ENCODE peak calls at places on chromosomes 3 and 15, in eight cellular contexts. I is HFFc6, Q is coronary artery, B is tibial nerve, A is fibroblast of the aortic adventitia, T is vagina, Z is OCI-LY7, M is nephron progenitor cell. D is an unnamed sample.

GRCh38 chr3:39146083-39146501 is 7.3 kb downstream of the CSRNP1 start:
- DNase-seq in I (no peak), T (no peak), Z (no peak), B (no peak), Q (peak), M (no peak), A (no peak), D (no peak)

GRCh38 chr15:33534642-33535041 is 223.9 kb downstream of the RYR3 start:
- DNase-seq in I (no peak), M (no peak), Q (no peak), T (no peak), B (no peak), A (no peak), Z (no peak), D (no peak)

GRCh38 chr15:52661909-52662308 is 17.3 kb downstream of the ATOSA start:
- DNase-seq in M (no peak), T (no peak), I (no peak), B (no peak), Q (no peak), A (no peak), Z (no peak), D (no peak)

GRCh38 chr15:52805351-52806283 is 15.5 kb upstream of the ONECUT1 start:
- DNase-seq in I (no peak), M (peak), B (no peak), A (no peak), Z (no peak), T (no peak), Q (no peak), D (peak)

GRCh38 chr3:60017631-60018030 is 967.8 kb upstream of the CFAP20DC start:
- DNase-seq in M (no peak), B (no peak), I (no peak), Z (no peak), T (no peak), Q (no peak), A (no peak), D (peak)

GRCh38 chr3:52777959-52778805 is 783 bp downstream of the ITIH1 start:
- DNase-seq in B (no peak), M (no peak), Q (no peak), A (no peak), I (no peak), Z (no peak), T (peak), D (no peak)

GRCh38 chr3:122635789-122636188 is 44.9 kb upstream of the PARP14 start:
- DNase-seq in T (no peak), B (no peak), A (peak), Q (no peak), I (peak), Z (no peak), M (no peak), D (no peak)

GRCh38 chr3:120846073-120846472 is 61.9 kb upstream of the STXBP5L start:
- DNase-seq in A (no peak), I (no peak), M (no peak), B (no peak), Q (no peak), Z (no peak), T (no peak), D (no peak)

GRCh38 chr15:38490231-38490630 is 36.3 kb downstream of the FAM98B start:
- DNase-seq in I (peak), A (peak), T (no peak), Q (no peak), B (no peak), M (no peak), Z (no peak), D (no peak)

GRCh38 chr3:48426401-48426909 is 3.4 kb downstream of the PLXNB1 start:
- DNase-seq in Z (no peak), A (no peak), T (no peak), B (no peak), I (no peak), M (no peak), Q (no peak), D (no peak)

GRCh38 chr15:57537072-57537471 is 54.6 kb upstream of the MYZAP start:
- DNase-seq in Z (no peak), A (peak), I (peak), M (no peak), B (no peak), T (no peak), Q (peak), D (no peak)

GRCh38 chr3:62208385-62208784 is 165.0 kb downstream of the FEZF2 start:
- DNase-seq in T (no peak), I (no peak), M (no peak), Z (no peak), B (no peak), A (no peak), Q (no peak), D (no peak)

GRCh38 chr15:23877502-23878412 is 190.7 kb upstream of the NDN start:
- DNase-seq in M (peak), B (no peak), Q (no peak), I (no peak), T (no peak), Z (no peak), A (no peak), D (no peak)

GRCh38 chr3:108334698-108335097 is 38.4 kb downstream of the HHLA2 start:
- DNase-seq in T (no peak), I (no peak), Z (no peak), A (peak), M (no peak), B (no peak), Q (no peak), D (no peak)

GRCh38 chr3:120550546-120550945 is 45.6 kb upstream of the NDUFB4 start:
- DNase-seq in T (no peak), A (peak), M (no peak), B (no peak), I (no peak), Q (no peak), Z (no peak), D (no peak)

GRCh38 chr15:77527164-77527778 is 105.4 kb downstream of the LINGO1 start:
- DNase-seq in A (peak), I (no peak), T (no peak), Q (no peak), B (no peak), Z (no peak), M (peak), D (peak)

GRCh38 chr15:28969511-28970085 is 83.8 kb downstream of the APBA2 start:
- DNase-seq in M (no peak), T (peak), B (no peak), Q (no peak), I (no peak), A (no peak), Z (no peak), D (no peak)

GRCh38 chr3:30655187-30655812 is 48.9 kb downstream of the TGFBR2 start:
- DNase-seq in Z (peak), I (no peak), B (no peak), T (no peak), M (no peak), A (no peak), Q (no peak), D (no peak)

GRCh38 chr3:128274837-128275236 is 121.6 kb downstream of the EEFSEC start:
- DNase-seq in Z (no peak), B (no peak), Q (peak), I (peak), M (no peak), A (peak), T (peak), D (no peak)

GRCh38 chr15:25675396-25675795 is 187.7 kb downstream of the ATP10A start:
- DNase-seq in M (no peak), A (no peak), B (no peak), T (no peak), Q (peak), I (no peak), Z (no peak), D (no peak)

GRCh38 chr3:61186030-61186429 is 65.2 kb downstream of the FHIT start:
- DNase-seq in A (no peak), Q (no peak), T (no peak), B (no peak), I (no peak), Z (no peak), M (no peak), D (no peak)

GRCh38 chr3:89654031-89654430 is 546.6 kb downstream of the EPHA3 start:
- DNase-seq in I (no peak), B (no peak), T (no peak), M (no peak), Q (no peak), A (no peak), Z (no peak), D (no peak)

GRCh38 chr3:179853176-179853575 is 183.6 kb downstream of the PEX5L start:
- DNase-seq in B (no peak), Q (no peak), T (no peak), I (peak), M (no peak), A (peak), Z (no peak), D (peak)

GRCh38 chr3:100263583-100263982 is 2.8 kb downstream of the TBC1D23 start:
- DNase-seq in Q (no peak), A (no peak), I (no peak), Z (no peak), B (no peak), M (no peak), T (no peak), D (no peak)

DNA sequence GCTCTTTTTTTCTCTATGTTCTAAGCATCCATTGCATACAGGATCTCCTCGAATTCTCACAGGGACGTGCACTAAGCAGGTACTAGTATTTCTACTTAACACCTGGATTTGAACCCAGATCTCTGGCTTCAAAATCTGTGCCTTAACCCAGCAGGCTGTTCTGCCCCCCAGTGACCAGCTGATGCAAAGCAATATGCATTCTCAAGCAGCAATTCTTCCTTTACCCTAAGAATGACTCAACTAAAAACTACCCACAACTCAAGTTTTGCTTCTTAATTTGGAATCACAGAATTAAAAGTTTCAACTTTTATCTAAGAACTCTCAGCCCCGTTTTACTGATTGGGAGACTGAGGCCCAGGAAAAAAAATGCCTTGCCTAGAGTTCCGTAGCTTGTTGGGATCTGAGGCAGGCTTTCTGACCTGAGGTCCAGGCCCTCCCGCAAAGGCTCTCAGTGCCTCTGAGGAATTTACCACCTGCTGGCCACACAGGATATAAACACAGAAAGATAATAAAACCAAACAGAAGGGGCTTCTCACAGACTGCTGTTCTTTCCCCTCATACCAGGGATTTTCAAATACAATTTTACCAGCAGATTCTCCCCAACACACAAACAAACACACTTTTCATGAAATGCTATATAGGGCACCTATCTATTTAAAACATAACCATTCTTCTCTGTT is 115.4 kb upstream of the RAD18 start:
- DNase-seq in Z (no peak), I (no peak), M (no peak), Q (no peak), T (no peak), B (no peak), A (no peak), D (no peak)
- TF ChIP-seq CTCF in Z (peak), I (peak), M (peak), Q (no peak), T (no peak), B (no peak), A (no peak), D (peak)

DNA sequence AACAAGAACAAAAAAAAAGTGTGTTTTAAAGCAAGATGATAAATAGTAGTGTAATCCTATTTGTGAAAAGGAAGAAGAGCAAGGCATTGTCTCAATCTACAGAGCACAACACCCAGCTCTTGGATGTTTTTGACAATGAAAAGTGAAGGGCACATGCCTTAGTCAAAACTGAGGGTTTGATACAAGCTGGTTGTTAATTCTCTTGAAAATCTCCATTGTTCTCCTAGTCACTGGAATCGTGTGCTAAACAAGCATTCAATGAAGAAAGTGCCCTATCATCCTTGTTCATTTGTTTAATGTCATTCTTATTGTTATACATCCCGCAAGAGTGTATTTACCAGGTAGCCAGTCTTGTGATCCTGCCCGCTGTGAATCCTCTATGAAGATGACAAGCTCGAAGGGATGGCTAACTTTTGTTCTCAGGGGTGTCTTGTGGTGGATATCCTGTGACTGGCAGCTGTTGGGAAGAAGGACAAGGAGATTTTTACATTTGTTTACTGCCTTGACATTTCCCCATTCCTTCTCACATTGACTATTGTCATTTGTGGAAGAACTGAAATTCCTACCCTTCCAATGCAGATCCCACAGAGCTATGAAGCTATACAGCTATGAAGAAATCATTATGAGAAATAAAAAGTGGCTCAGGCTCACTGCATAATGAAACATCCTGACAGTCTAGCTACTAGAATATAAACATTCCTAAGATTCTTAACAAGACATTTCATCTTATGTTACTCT is 175.9 kb downstream of the VGLL3 start:
- DNase-seq in A (peak), Z (no peak), B (no peak), I (peak), Q (no peak), T (no peak), M (no peak), D (no peak)
- TF ChIP-seq CTCF in A (no peak), Z (no peak), B (no peak), I (no peak), Q (no peak), T (no peak), M (no peak), D (no peak)

GRCh38 chr3:159488657-159489056 is 500.0 kb upstream of the IL12A start:
- DNase-seq in M (no peak), A (no peak), T (no peak), B (no peak), Z (no peak), Q (no peak), I (no peak), D (no peak)

GRCh38 chr3:159487304-159487703 is 501.3 kb upstream of the IL12A start:
- DNase-seq in B (no peak), T (no peak), Q (no peak), M (no peak), A (no peak), Z (no peak), I (no peak), D (no peak)

GRCh38 chr3:159482241-159483031 is 506.2 kb upstream of the IL12A start:
- DNase-seq in T (no peak), B (no peak), Z (no peak), A (no peak), Q (no peak), I (no peak), M (no peak), D (no peak)

GRCh38 chr3:159486580-159486979 is 502.1 kb upstream of the IL12A start:
- DNase-seq in Z (no peak), M (peak), T (no peak), A (no peak), I (peak), Q (no peak), B (no peak), D (no peak)
- TF ChIP-seq CTCF in Z (peak), M (peak), T (no peak), A (peak), I (peak), Q (no peak), B (no peak), D (peak)

GRCh38 chr15:92228830-92229229 is 164.9 kb upstream of the ST8SIA2 start:
- DNase-seq in A (no peak), I (no peak), T (no peak), B (no peak), Z (no peak), Q (no peak), M (no peak), D (no peak)

GRCh38 chr15:92231461-92231860 is 162.2 kb upstream of the ST8SIA2 start:
- DNase-seq in M (no peak), Q (no peak), I (no peak), T (no peak), Z (no peak), B (no peak), A (no peak), D (no peak)

GRCh38 chr15:92224843-92225242 is 168.8 kb upstream of the ST8SIA2 start:
- DNase-seq in Z (no peak), T (no peak), Q (no peak), M (no peak), B (no peak), A (no peak), I (no peak), D (no peak)

DNA sequence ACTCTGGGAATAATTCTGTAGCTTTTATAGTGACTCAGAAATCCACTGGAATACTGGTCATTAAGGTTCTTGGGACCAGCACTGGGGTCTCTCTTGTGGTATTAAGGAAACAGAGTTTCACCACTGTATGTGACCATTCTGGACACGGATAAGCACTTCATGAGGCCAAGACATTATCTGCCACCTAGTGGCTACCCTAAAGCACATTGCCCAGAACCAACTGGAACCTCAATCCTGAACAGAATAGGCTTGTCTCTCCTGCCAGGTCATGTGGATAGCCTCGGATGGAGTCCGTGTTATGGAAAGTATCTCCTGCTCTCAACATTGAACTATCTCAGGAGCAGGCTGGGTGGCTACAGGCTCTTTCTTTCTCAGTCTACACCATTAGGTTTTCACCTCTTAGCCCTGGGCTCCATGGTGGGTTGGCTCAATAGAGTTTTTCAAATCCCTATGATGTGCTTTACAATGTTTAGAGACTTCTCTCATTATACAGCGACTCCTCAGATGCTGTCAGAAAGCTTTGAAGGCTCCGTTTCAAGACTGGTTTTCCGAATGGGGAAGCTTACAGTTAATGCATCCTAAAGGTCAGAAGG is 167.6 kb upstream of the ST8SIA2 start:
- DNase-seq in T (no peak), M (no peak), I (no peak), A (peak), B (peak), Q (no peak), Z (peak), D (peak)
- TF ChIP-seq CTCF in T (no peak), M (peak), I (peak), A (peak), B (peak), Q (no peak), Z (peak), D (peak)

DNA sequence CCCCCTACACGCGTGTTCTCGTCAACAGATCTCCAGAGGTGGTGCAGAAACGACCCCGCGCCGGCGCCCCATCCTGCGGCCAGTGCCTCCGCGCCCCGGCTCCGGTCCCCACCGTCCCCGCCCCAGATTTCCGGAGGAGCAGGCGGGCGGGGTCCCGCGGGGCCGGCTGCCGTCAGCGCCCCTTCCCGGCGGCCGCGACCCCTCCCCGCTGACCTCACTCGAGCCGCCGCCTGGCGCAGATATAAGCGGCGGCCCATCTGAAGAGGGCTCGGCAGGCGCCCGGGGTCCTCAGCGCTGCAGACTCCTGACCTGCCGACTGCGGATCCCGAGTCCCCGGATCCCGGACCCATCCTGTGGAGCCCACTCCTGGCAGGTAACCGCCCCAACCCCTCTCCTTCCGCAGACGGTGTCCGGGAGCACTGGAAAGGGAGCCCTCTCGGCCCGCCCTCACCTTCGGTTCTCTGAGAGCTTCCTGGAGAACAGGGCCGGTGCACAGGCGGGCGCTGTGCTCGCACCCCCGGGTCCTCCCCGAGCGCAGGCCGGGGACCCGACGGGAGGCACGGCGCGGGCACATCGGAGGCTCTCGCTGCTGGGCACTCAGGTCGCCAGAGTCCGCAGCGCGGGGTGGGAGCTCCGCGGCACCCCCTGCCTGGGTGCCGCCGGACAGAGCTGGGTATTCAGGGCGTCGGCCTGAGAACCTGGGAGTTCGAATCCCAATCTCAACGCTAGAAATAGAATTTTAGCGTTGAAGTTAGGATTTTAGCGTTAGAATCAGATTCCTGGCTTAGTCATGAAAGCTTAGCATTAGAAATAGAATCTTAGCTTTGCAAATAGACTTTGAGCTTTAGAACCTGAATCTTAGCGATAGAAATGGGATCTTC is at the start of gene TRH:
- DNase-seq in A (no peak), I (no peak), M (peak), Z (no peak), T (no peak), B (no peak), Q (no peak), D (peak)
- TF ChIP-seq CTCF in A (no peak), I (no peak), M (no peak), Z (no peak), T (no peak), B (no peak), Q (no peak), D (no peak)